ENCODE peak calls at places on chromosomes 6 and 20, in seven cellular contexts. One of them, this sample, is unnamed.

GRCh38 chr6:105608711-105609374 is 206.0 kb upstream of the PREP start:
- DNase-seq in Karpas-422: no peak
- DNase-seq in ovary: no peak
- DNase-seq in stomach: no peak
- DNase-seq in CD8-positive, alpha-beta T cell: no peak
- DNase-seq in AG08395: peak
- DNase-seq in mucosa of descending colon: peak
- DNase-seq in this sample: no peak

GRCh38 chr6:157249756-157250155 is 73.6 kb downstream of the TMEM242 start:
- DNase-seq in stomach: no peak
- DNase-seq in mucosa of descending colon: no peak
- DNase-seq in ovary: no peak
- DNase-seq in CD8-positive, alpha-beta T cell: no peak
- DNase-seq in AG08395: no peak
- DNase-seq in Karpas-422: no peak
- DNase-seq in this sample: no peak

GRCh38 chr6:47182291-47182957 is 127.3 kb downstream of the TNFRSF21 start:
- DNase-seq in AG08395: no peak
- DNase-seq in ovary: no peak
- DNase-seq in mucosa of descending colon: no peak
- DNase-seq in stomach: no peak
- DNase-seq in CD8-positive, alpha-beta T cell: no peak
- DNase-seq in Karpas-422: no peak
- DNase-seq in this sample: no peak

GRCh38 chr6:106110167-106110826 is 24.2 kb downstream of the PRDM1 start:
- DNase-seq in Karpas-422: no peak
- DNase-seq in mucosa of descending colon: peak
- DNase-seq in AG08395: no peak
- DNase-seq in stomach: peak
- DNase-seq in CD8-positive, alpha-beta T cell: no peak
- DNase-seq in ovary: no peak
- DNase-seq in this sample: no peak

GRCh38 chr6:151882206-151882605 is 74.7 kb downstream of the ESR1 start:
- DNase-seq in Karpas-422: no peak
- DNase-seq in ovary: no peak
- DNase-seq in AG08395: no peak
- DNase-seq in mucosa of descending colon: no peak
- DNase-seq in CD8-positive, alpha-beta T cell: no peak
- DNase-seq in stomach: no peak
- DNase-seq in this sample: no peak

GRCh38 chr20:5996765-5997164 is 46.3 kb downstream of the MCM8 start:
- DNase-seq in ovary: no peak
- DNase-seq in stomach: no peak
- DNase-seq in Karpas-422: no peak
- DNase-seq in CD8-positive, alpha-beta T cell: peak
- DNase-seq in mucosa of descending colon: peak
- DNase-seq in AG08395: no peak
- DNase-seq in this sample: no peak

GRCh38 chr6:146913842-146914562 is 290.2 kb upstream of the STXBP5 start:
- DNase-seq in AG08395: peak
- DNase-seq in mucosa of descending colon: peak
- DNase-seq in ovary: peak
- DNase-seq in CD8-positive, alpha-beta T cell: no peak
- DNase-seq in Karpas-422: no peak
- DNase-seq in stomach: peak
- DNase-seq in this sample: no peak

GRCh38 chr20:61306935-61307475 is 54.9 kb downstream of the CDH4 start:
- DNase-seq in AG08395: no peak
- DNase-seq in stomach: no peak
- DNase-seq in ovary: no peak
- DNase-seq in Karpas-422: no peak
- DNase-seq in mucosa of descending colon: no peak
- DNase-seq in CD8-positive, alpha-beta T cell: no peak
- DNase-seq in this sample: no peak

GRCh38 chr6:170459451-170459850 is 93.7 kb downstream of the PSMB1 start:
- DNase-seq in Karpas-422: peak
- DNase-seq in AG08395: peak
- DNase-seq in CD8-positive, alpha-beta T cell: peak
- DNase-seq in ovary: no peak
- DNase-seq in stomach: peak
- DNase-seq in mucosa of descending colon: peak
- DNase-seq in this sample: no peak

GRCh38 chr6:56802570-56802969 is 152.3 kb upstream of the BEND6 start:
- DNase-seq in ovary: no peak
- DNase-seq in mucosa of descending colon: peak
- DNase-seq in Karpas-422: no peak
- DNase-seq in stomach: no peak
- DNase-seq in AG08395: no peak
- DNase-seq in CD8-positive, alpha-beta T cell: no peak
- DNase-seq in this sample: no peak

GRCh38 chr6:156175433-156175832 is 601.7 kb upstream of the ARID1B start:
- DNase-seq in Karpas-422: peak
- DNase-seq in stomach: no peak
- DNase-seq in mucosa of descending colon: no peak
- DNase-seq in AG08395: no peak
- DNase-seq in CD8-positive, alpha-beta T cell: no peak
- DNase-seq in ovary: no peak
- DNase-seq in this sample: no peak

GRCh38 chr6:170344631-170345576 is 38.3 kb downstream of the FAM120B start:
- DNase-seq in Karpas-422: no peak
- DNase-seq in stomach: no peak
- DNase-seq in CD8-positive, alpha-beta T cell: no peak
- DNase-seq in ovary: no peak
- DNase-seq in AG08395: peak
- DNase-seq in mucosa of descending colon: no peak
- DNase-seq in this sample: no peak

GRCh38 chr6:44219053-44219814 is 2.5 kb downstream of the MYMX start:
- DNase-seq in mucosa of descending colon: peak
- DNase-seq in Karpas-422: peak
- DNase-seq in AG08395: peak
- DNase-seq in stomach: peak
- DNase-seq in ovary: peak
- DNase-seq in CD8-positive, alpha-beta T cell: no peak
- DNase-seq in this sample: no peak

This sample was measured in SIG-M5.